ENCODE peak calls at places on chromosomes 16 and 17, in eight cellular contexts. B is stomach, V is psoas muscle, G is tibial nerve, O is ovary, N is foreskin fibroblast, E is mucosa of descending colon, U is AG04450. Q is an unnamed sample.

GRCh38 chr17:42133461-42134041 is 10.9 kb downstream of the HSPB9 start:
- DNase-seq in V (no peak), E (peak), U (no peak), O (no peak), B (no peak), G (no peak), N (no peak), Q (no peak)

GRCh38 chr16:68100504-68100903 is 15.3 kb downstream of the NFATC3 start:
- DNase-seq in E (no peak), G (no peak), N (no peak), B (no peak), V (no peak), U (no peak), O (no peak), Q (no peak)

GRCh38 chr16:929227-929669 is 41.5 kb downstream of the LMF1 start:
- DNase-seq in O (no peak), B (no peak), E (no peak), V (peak), G (no peak), N (no peak), U (no peak), Q (no peak)

GRCh38 chr17:72660274-72661092 is 432.0 kb downstream of the SLC39A11 start:
- DNase-seq in E (no peak), U (no peak), G (no peak), V (no peak), O (no peak), B (no peak), N (no peak), Q (no peak)

GRCh38 chr16:87297918-87298631 is 19.1 kb downstream of the C16orf95 start:
- DNase-seq in U (no peak), B (no peak), V (no peak), E (no peak), N (no peak), G (peak), O (no peak), Q (no peak)

GRCh38 chr16:3520861-3521260 is 20.1 kb downstream of the CLUAP1 start:
- DNase-seq in E (no peak), G (no peak), V (no peak), O (no peak), N (no peak), U (no peak), B (no peak), Q (no peak)

GRCh38 chr17:45231481-45232116 is 9.9 kb downstream of the FMNL1 start:
- DNase-seq in G (no peak), E (no peak), B (peak), U (no peak), N (no peak), V (no peak), O (no peak), Q (no peak)

GRCh38 chr16:50856991-50857390 is 115.1 kb downstream of the CYLD start:
- DNase-seq in G (no peak), V (no peak), O (no peak), N (no peak), E (no peak), U (no peak), B (no peak), Q (no peak)

GRCh38 chr17:17540278-17540906 is 44.2 kb upstream of the RASD1 start:
- DNase-seq in G (no peak), U (no peak), N (no peak), O (no peak), V (peak), B (no peak), E (no peak), Q (no peak)

GRCh38 chr16:48499822-48500440 is 110.0 kb downstream of the N4BP1 start:
- DNase-seq in B (no peak), E (no peak), N (peak), V (no peak), G (peak), O (peak), U (peak), Q (no peak)

GRCh38 chr17:540632-541031 is 174.0 kb downstream of the VPS53 start:
- DNase-seq in G (no peak), U (no peak), V (no peak), B (no peak), N (no peak), O (no peak), E (no peak), Q (no peak)

GRCh38 chr16:23768581-23768980 is 13.8 kb downstream of the CHP2 start:
- DNase-seq in V (no peak), N (no peak), E (no peak), B (no peak), O (no peak), G (no peak), U (no peak), Q (no peak)

GRCh38 chr16:77556203-77556602 is 121.4 kb upstream of the ADAMTS18 start:
- DNase-seq in B (no peak), E (no peak), U (no peak), G (no peak), N (no peak), V (no peak), O (no peak), Q (no peak)

GRCh38 chr17:80831481-80831880 is 160.2 kb upstream of the CHMP6 start:
- DNase-seq in V (peak), G (no peak), O (no peak), U (no peak), N (no peak), E (no peak), B (no peak), Q (no peak)

GRCh38 chr17:34173221-34173620 is 81.9 kb upstream of the CCL2 start:
- DNase-seq in O (no peak), B (no peak), V (no peak), G (no peak), N (peak), E (no peak), U (peak), Q (no peak)

GRCh38 chr17:71902931-71903506 is 217.8 kb upstream of the SOX9 start:
- DNase-seq in G (no peak), O (no peak), V (no peak), B (no peak), N (no peak), U (no peak), E (no peak), Q (no peak)

GRCh38 chr16:67378642-67379041 is 14.7 kb downstream of the TPPP3 start:
- DNase-seq in V (no peak), U (peak), N (no peak), E (no peak), G (no peak), O (no peak), B (no peak), Q (no peak)

GRCh38 chr16:152141-153128 is at the start of gene HBZ:
- DNase-seq in U (no peak), G (no peak), B (no peak), E (no peak), O (no peak), V (no peak), N (no peak), Q (no peak)

GRCh38 chr17:2343421-2343820 is 6.1 kb downstream of the SGSM2 start:
- DNase-seq in B (no peak), O (no peak), E (no peak), G (no peak), U (no peak), N (no peak), V (no peak), Q (no peak)

GRCh38 chr16:2816751-2817495 is at the start of gene PRSS21:
- DNase-seq in N (no peak), U (no peak), O (no peak), B (no peak), G (no peak), E (peak), V (no peak), Q (no peak)

GRCh38 chr16:81717662-81718189 is 61.4 kb upstream of the PLCG2 start:
- DNase-seq in U (no peak), N (no peak), G (no peak), V (no peak), B (no peak), E (no peak), O (no peak), Q (no peak)

GRCh38 chr17:27407916-27408846 is 48.1 kb upstream of the KSR1 start:
- DNase-seq in O (no peak), V (no peak), E (no peak), N (peak), B (peak), G (no peak), U (no peak), Q (no peak)

GRCh38 chr16:83513006-83513755 is 294.6 kb upstream of the HSBP1 start:
- DNase-seq in O (no peak), G (no peak), E (no peak), V (no peak), U (no peak), B (no peak), N (peak), Q (no peak)

GRCh38 chr17:6072157-6072556 is 2.0 kb downstream of the WSCD1 start:
- DNase-seq in U (no peak), N (peak), O (no peak), V (no peak), G (no peak), B (no peak), E (no peak), Q (no peak)

GRCh38 chr17:28577466-28577824 is 750 bp upstream of the ALDOC start:
- DNase-seq in E (no peak), U (no peak), O (no peak), B (no peak), V (no peak), N (no peak), G (no peak), Q (no peak)

GRCh38 chr17:81179861-81180260 is 13.8 kb upstream of the AATK start:
- DNase-seq in U (no peak), N (no peak), G (no peak), V (no peak), O (no peak), E (no peak), B (no peak), Q (no peak)

GRCh38 chr17:19720631-19721426 is 4.4 kb upstream of the SLC47A2 start:
- DNase-seq in E (peak), B (peak), O (no peak), G (no peak), N (no peak), V (peak), U (no peak), Q (no peak)

GRCh38 chr16:3861808-3862451 is 18.6 kb downstream of the CREBBP start:
- DNase-seq in V (no peak), N (no peak), O (no peak), U (no peak), B (no peak), G (no peak), E (no peak), Q (no peak)

GRCh38 chr17:62822080-62822904 is 14.2 kb upstream of the MARCHF10 start:
- DNase-seq in B (peak), V (no peak), O (no peak), N (no peak), G (no peak), E (no peak), U (no peak), Q (no peak)

GRCh38 chr17:57861000-57861736 is 11.3 kb upstream of the MRPS23 start:
- DNase-seq in E (peak), U (no peak), N (no peak), O (no peak), B (peak), G (no peak), V (peak), Q (no peak)

GRCh38 chr16:8798174-8798527 is 512 bp downstream of the PMM2 start:
- DNase-seq in N (peak), E (no peak), G (no peak), B (no peak), V (no peak), U (no peak), O (no peak), Q (no peak)

GRCh38 chr17:70478883-70479282 is 309.6 kb downstream of the KCNJ2 start:
- DNase-seq in V (peak), E (no peak), B (no peak), G (peak), N (no peak), U (no peak), O (no peak), Q (no peak)

GRCh38 chr17:38824899-38825761 is at the start of gene CWC25:
- DNase-seq in G (peak), O (peak), U (peak), N (peak), E (peak), B (peak), V (peak), Q (peak)

GRCh38 chr17:76270127-76270592 is 5.0 kb downstream of the UBALD2 start:
- DNase-seq in G (no peak), O (no peak), E (no peak), B (no peak), U (no peak), V (peak), N (no peak), Q (no peak)

GRCh38 chr17:61426482-61427304 is 25.5 kb upstream of the TBX4 start:
- DNase-seq in U (no peak), N (peak), O (no peak), G (no peak), B (no peak), E (no peak), V (no peak), Q (no peak)

GRCh38 chr16:26645629-26646028 is 421.1 kb upstream of the C16orf82 start:
- DNase-seq in G (no peak), V (no peak), N (no peak), B (no peak), U (no peak), E (no peak), O (no peak), Q (no peak)
- TF ChIP-seq CTCF in G (peak), V (no peak), N (no peak), B (no peak), U (no peak), E (no peak), O (no peak), Q (no peak)

GRCh38 chr16:85998178-85998867 is 99.4 kb downstream of the IRF8 start:
- DNase-seq in E (no peak), O (no peak), G (no peak), N (no peak), U (no peak), V (no peak), B (no peak), Q (no peak)
- H3K4me3 ChIP-seq in E (no peak), O (no peak), G (no peak), N (no peak), U (no peak), V (no peak), B (no peak), Q (no peak)

GRCh38 chr17:15377608-15378007 is 36.2 kb upstream of the TEKT3 start:
- DNase-seq in E (no peak), B (no peak), V (no peak), N (no peak), G (no peak), O (no peak), U (peak), Q (no peak)
- TF ChIP-seq CTCF in E (no peak), B (no peak), V (no peak), N (no peak), G (no peak), O (no peak), U (no peak), Q (no peak)

GRCh38 chr17:31825961-31826691 is 32.9 kb downstream of the COPRS start:
- DNase-seq in G (no peak), B (no peak), N (no peak), O (no peak), U (no peak), E (peak), V (peak), Q (peak)
- H3K4me3 ChIP-seq in G (no peak), B (no peak), N (no peak), O (no peak), U (no peak), E (no peak), V (no peak), Q (no peak)